ENCODE peak calls at places on chromosomes 3 and 15, in four cellular contexts. K, E, W and P are unnamed samples.
A peak's percentile ranks its signal among the peaks of the same experiment; 100 is the strongest.

GRCh38 chr3:141646760-141647561 is 91.1 kb upstream of the RNF7 start:
- DNase-seq in W (peak; percentile 78), E (peak; percentile 68), K (peak; percentile 60), P (peak; percentile 88)

GRCh38 chr3:71930056-71930991 is 145.4 kb upstream of the PROK2 start:
- DNase-seq in E (no peak), W (peak; percentile 72), K (peak; percentile 77), P (peak; percentile 3)

GRCh38 chr15:43867096-43867495 is 40.3 kb downstream of the WDR76 start:
- DNase-seq in K (no peak), W (no peak), E (no peak), P (no peak)

GRCh38 chr3:127970966-127971592 is 56.0 kb downstream of the KBTBD12 start:
- DNase-seq in W (peak; percentile 69), K (peak; percentile 77), E (no peak), P (peak; percentile 60)

GRCh38 chr3:190941694-190942280 is 79.3 kb upstream of the GMNC start:
- DNase-seq in W (no peak), K (no peak), E (no peak), P (peak; percentile 74)

GRCh38 chr3:53234130-53234840 is 21.5 kb downstream of the TKT start:
- DNase-seq in E (peak; percentile 19), W (no peak), K (no peak), P (no peak)

GRCh38 chr3:146692254-146692653 is 87.1 kb upstream of the PLSCR5 start:
- DNase-seq in E (no peak), K (peak; percentile 74), W (no peak), P (no peak)

GRCh38 chr15:78565951-78566774 is 843 bp downstream of the CHRNA5 start:
- DNase-seq in W (peak; percentile 15), E (no peak), K (peak; percentile 30), P (peak; percentile 49)

GRCh38 chr3:169454823-169455222 is 208.7 kb downstream of the MECOM start:
- DNase-seq in W (peak; percentile 94), E (no peak), K (peak; percentile 95), P (no peak)

GRCh38 chr15:82647045-82647834 is at the start of gene CPEB1:
- DNase-seq in W (peak; percentile 26), K (peak; percentile 9), E (peak; percentile 74), P (peak; percentile 22)

GRCh38 chr3:15528881-15529537 is 7.5 kb upstream of the COLQ start:
- DNase-seq in W (no peak), E (no peak), K (no peak), P (no peak)

GRCh38 chr3:71050133-71050520 is 533.4 kb downstream of the FOXP1 start:
- DNase-seq in K (no peak), E (no peak), W (peak; percentile 70), P (no peak)

GRCh38 chr3:126911162-126912026 is 71.5 kb upstream of the PLXNA1 start:
- DNase-seq in W (peak; percentile 95), K (peak; percentile 98), E (peak; percentile 77), P (peak; percentile 61)

GRCh38 chr15:90067181-90067952 is 34.9 kb downstream of the IDH2 start:
- DNase-seq in W (no peak), K (no peak), E (no peak), P (no peak)

GRCh38 chr15:71736286-71736947 is 73.9 kb upstream of the NR2E3 start:
- DNase-seq in W (no peak), E (no peak), K (no peak), P (no peak)

GRCh38 chr3:52526151-52526561 is 7.5 kb downstream of the NT5DC2 start:
- DNase-seq in W (no peak), K (peak; percentile 87), E (peak; percentile 42), P (no peak)

GRCh38 chr15:90291679-90292356 is 26.3 kb downstream of the NGRN start:
- DNase-seq in K (peak; percentile 59), E (no peak), W (no peak), P (peak; percentile 61)

GRCh38 chr3:65669163-65669875 is 369.4 kb downstream of the MAGI1 start:
- DNase-seq in K (peak; percentile 74), E (no peak), W (peak; percentile 86), P (no peak)

GRCh38 chr3:33312361-33312760 is 35.1 kb downstream of the FBXL2 start:
- DNase-seq in E (no peak), W (peak; percentile 60), K (no peak), P (no peak)

GRCh38 chr3:169758353-169758994 is 6.4 kb downstream of the TERC start:
- DNase-seq in E (no peak), K (no peak), W (no peak), P (no peak)

GRCh38 chr15:82894971-82895520 is 57.5 kb downstream of the HOMER2 start:
- DNase-seq in E (no peak), W (no peak), K (no peak), P (peak; percentile 51)

GRCh38 chr15:40336129-40337122 is 4.3 kb downstream of the CCDC9B start:
- DNase-seq in E (peak; percentile 53), K (no peak), W (no peak), P (peak; percentile 69)

GRCh38 chr15:95843241-95843851 is 487.2 kb upstream of the NR2F2 start:
- DNase-seq in E (no peak), W (peak; percentile 40), K (no peak), P (peak; percentile 43)

GRCh38 chr3:37826933-37827332 is 34.7 kb upstream of the CTDSPL start:
- DNase-seq in K (no peak), W (no peak), E (no peak), P (no peak)

GRCh38 chr3:111594781-111595180 is 365 bp downstream of the ZBED2 start:
- DNase-seq in E (no peak), W (no peak), K (no peak), P (no peak)

GRCh38 chr15:29862271-29862670 is 40.0 kb upstream of the TJP1 start:
- DNase-seq in W (no peak), K (no peak), E (no peak), P (no peak)

GRCh38 chr3:147419731-147420360 is 10.7 kb downstream of the ZIC1 start:
- DNase-seq in W (no peak), E (no peak), K (no peak), P (no peak)

GRCh38 chr3:100059472-100059871 is 54.8 kb downstream of the FILIP1L start:
- DNase-seq in E (no peak), K (no peak), W (no peak), P (no peak)

GRCh38 chr3:100060685-100061484 is 53.4 kb downstream of the FILIP1L start:
- DNase-seq in W (no peak), K (no peak), E (no peak), P (no peak)

GRCh38 chr3:100062665-100063064 is 51.6 kb downstream of the FILIP1L start:
- DNase-seq in E (no peak), K (no peak), W (no peak), P (no peak)

GRCh38 chr3:100067589-100067988 is 46.7 kb downstream of the FILIP1L start:
- DNase-seq in K (no peak), W (no peak), E (no peak), P (no peak)

GRCh38 chr3:100063929-100064461 is 50.3 kb downstream of the FILIP1L start:
- DNase-seq in W (peak; percentile 48), E (no peak), K (no peak), P (no peak)
- H3K4me3 ChIP-seq in W (no peak overlapping the region), E (no peak overlapping the region), K (no peak overlapping the region), P (no peak overlapping the region)

DNA sequence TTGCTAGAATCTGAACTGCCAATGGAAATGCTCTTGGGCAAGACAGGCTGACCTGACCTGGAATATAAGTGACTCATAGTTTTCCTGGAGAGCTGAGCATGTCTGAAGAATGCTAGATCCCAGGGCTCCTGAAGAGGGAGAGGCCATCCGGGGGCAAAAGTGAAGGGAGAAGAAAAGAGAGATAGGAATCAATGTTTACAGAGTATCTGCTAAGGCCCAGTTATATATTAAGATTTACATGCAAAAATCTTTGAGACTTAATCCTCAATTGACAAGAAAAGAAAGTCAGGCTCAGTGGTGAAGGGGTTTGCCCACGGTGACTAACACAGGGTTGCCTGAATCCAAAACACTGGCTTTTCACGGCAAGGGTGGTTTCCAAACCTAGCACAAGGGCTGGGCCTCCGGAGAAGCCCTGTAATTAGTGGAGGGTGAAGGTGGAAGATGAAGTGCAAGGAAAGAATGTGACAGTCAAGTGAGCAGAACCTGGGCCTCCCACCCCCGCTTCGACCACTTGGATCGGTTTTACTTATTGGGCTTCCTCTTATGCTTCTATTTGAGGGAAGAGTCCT is 91.7 kb upstream of the FGF12 start:
- DNase-seq in K (peak; percentile 83), W (peak; percentile 84), E (no peak), P (no peak)
- H3K4me3 ChIP-seq in K (no peak overlapping the region), W (no peak overlapping the region), E (no peak overlapping the region), P (no peak overlapping the region)

GRCh38 chr15:41955807-41956525 is 16.4 kb downstream of the EHD4 start:
- DNase-seq in K (no peak), W (no peak), E (no peak), P (no peak)

GRCh38 chr15:41952003-41952563 is 20.3 kb downstream of the EHD4 start:
- DNase-seq in E (no peak), K (no peak), W (no peak), P (no peak)

GRCh38 chr15:41955100-41955499 is 17.3 kb downstream of the EHD4 start:
- DNase-seq in K (no peak), W (no peak), E (no peak), P (no peak)

GRCh38 chr15:41951571-41951970 is 20.8 kb downstream of the EHD4 start:
- DNase-seq in E (no peak), W (no peak), K (no peak), P (no peak)

GRCh38 chr15:41954036-41954435 is 18.3 kb downstream of the EHD4 start:
- DNase-seq in W (no peak), K (no peak), E (no peak), P (no peak)
- H3K4me3 ChIP-seq in W (no peak overlapping the region), K (no peak overlapping the region), E (no peak overlapping the region), P (no peak overlapping the region)

DNA sequence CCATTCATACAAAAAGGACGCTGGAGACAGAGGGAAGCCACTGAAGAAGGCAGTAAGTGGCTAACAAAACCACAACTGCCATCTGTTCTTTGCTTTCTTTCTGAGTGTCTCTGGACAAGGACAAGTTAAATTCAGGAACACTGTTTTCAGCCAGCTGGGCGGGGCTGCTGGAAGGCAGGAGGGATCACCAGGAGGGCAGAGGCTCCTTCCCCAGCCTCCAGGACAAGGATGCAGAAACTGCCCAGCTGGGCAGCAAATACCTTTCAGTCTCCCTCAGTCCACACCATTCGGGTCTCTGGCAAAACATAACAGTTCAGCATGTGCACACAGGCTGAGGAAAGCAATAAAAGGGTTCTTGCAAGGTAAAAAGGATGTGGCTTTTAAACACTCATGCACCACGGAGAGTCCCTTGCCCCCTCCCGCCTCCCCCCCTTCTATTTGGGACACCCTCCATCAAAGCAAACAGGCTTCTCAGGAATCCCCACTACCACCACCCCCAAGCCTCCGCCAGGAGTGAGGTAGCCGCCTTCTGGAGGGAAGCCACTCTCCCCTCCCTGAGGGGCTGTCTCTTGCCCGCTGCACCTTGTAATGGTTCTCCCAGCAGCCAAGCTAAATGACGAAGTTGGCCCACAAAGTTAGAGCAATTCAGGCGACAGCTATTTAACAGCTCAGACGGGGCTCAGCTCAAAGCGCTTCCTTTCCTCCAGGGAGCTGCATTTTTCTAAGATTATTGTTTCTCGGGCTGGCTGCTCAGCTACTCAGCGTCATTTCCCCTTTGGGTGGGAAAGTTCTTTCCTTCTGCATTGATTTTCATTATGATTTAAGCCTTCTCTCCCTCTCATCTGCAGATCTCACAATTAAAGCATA is 3.8 kb downstream of the HEG1 start:
- DNase-seq in W (peak; percentile 84), E (peak; percentile 76), K (peak; percentile 82), P (peak; percentile 91)
- H3K4me3 ChIP-seq in W (peak overlapping the region; percentile 91), E (peak overlapping the region; percentile 10), K (peak overlapping the region; percentile 1), P (peak overlapping the region; percentile 26)